ENCODE peak calls at places on chromosomes 2 and 18, in seven cellular contexts. One of them, this sample, is unnamed.

GRCh38 chr2:64807417-64807816 is 153.7 kb upstream of the SERTAD2 start:
- DNase-seq in SK-N-SH: no peak
- DNase-seq in HCT116: peak; percentile 70
- DNase-seq in HepG2: no peak
- DNase-seq in GM12878: peak; percentile 53
- DNase-seq in K562: peak; percentile 19
- DNase-seq in H1: no peak
- DNase-seq in this sample: no peak

GRCh38 chr2:176473177-176473576 is 203.9 kb downstream of the MTX2 start:
- DNase-seq in SK-N-SH: no peak
- DNase-seq in HCT116: no peak
- DNase-seq in HepG2: no peak
- DNase-seq in GM12878: no peak
- DNase-seq in K562: no peak
- DNase-seq in H1: no peak
- DNase-seq in this sample: peak; percentile 44

GRCh38 chr2:162038676-162039075 is 35.3 kb downstream of the DPP4 start:
- DNase-seq in SK-N-SH: no peak
- DNase-seq in HCT116: no peak
- DNase-seq in HepG2: no peak
- DNase-seq in GM12878: no peak
- DNase-seq in K562: no peak
- DNase-seq in H1: no peak
- DNase-seq in this sample: no peak

GRCh38 chr2:223076573-223076972 is 24.6 kb downstream of the KCNE4 start:
- DNase-seq in SK-N-SH: no peak
- DNase-seq in HCT116: no peak
- DNase-seq in HepG2: no peak
- DNase-seq in GM12878: no peak
- DNase-seq in K562: no peak
- DNase-seq in H1: no peak
- DNase-seq in this sample: peak; percentile 16

GRCh38 chr18:10559566-10560456 is 34.0 kb downstream of the NAPG start:
- DNase-seq in SK-N-SH: peak; percentile 47
- DNase-seq in HCT116: no peak
- DNase-seq in HepG2: no peak
- DNase-seq in GM12878: peak; percentile 25
- DNase-seq in K562: peak; percentile 20
- DNase-seq in H1: no peak
- DNase-seq in this sample: no peak

GRCh38 chr2:160464996-160465395 is 28.6 kb downstream of the RBMS1 start:
- DNase-seq in SK-N-SH: no peak
- DNase-seq in HCT116: no peak
- DNase-seq in HepG2: no peak
- DNase-seq in GM12878: no peak
- DNase-seq in K562: no peak
- DNase-seq in H1: no peak
- DNase-seq in this sample: no peak

GRCh38 chr2:218030409-218031195 is 27.8 kb upstream of the TNS1 start:
- DNase-seq in SK-N-SH: no peak
- DNase-seq in HCT116: no peak
- DNase-seq in HepG2: no peak
- DNase-seq in GM12878: no peak
- DNase-seq in K562: no peak
- DNase-seq in H1: peak; percentile 37
- DNase-seq in this sample: no peak

GRCh38 chr2:47277187-47277586 is 122.1 kb upstream of the STPG4 start:
- DNase-seq in SK-N-SH: no peak
- DNase-seq in HCT116: no peak
- DNase-seq in HepG2: no peak
- DNase-seq in GM12878: no peak
- DNase-seq in K562: no peak
- DNase-seq in H1: no peak
- DNase-seq in this sample: no peak

GRCh38 chr2:21231985-21232384 is 108.2 kb downstream of the TDRD15 start:
- DNase-seq in SK-N-SH: no peak
- DNase-seq in HCT116: no peak
- DNase-seq in HepG2: no peak
- DNase-seq in GM12878: no peak
- DNase-seq in K562: no peak
- DNase-seq in H1: no peak
- DNase-seq in this sample: no peak

GRCh38 chr2:96159084-96159830 is 14.0 kb upstream of the DUSP2 start:
- DNase-seq in SK-N-SH: no peak
- DNase-seq in HCT116: no peak
- DNase-seq in HepG2: no peak
- DNase-seq in GM12878: no peak
- DNase-seq in K562: no peak
- DNase-seq in H1: no peak
- DNase-seq in this sample: no peak

GRCh38 chr2:194672994-194673393 is 984.0 kb upstream of the SLC39A10 start:
- DNase-seq in SK-N-SH: no peak
- DNase-seq in HCT116: no peak
- DNase-seq in HepG2: no peak
- DNase-seq in GM12878: no peak
- DNase-seq in K562: no peak
- DNase-seq in H1: no peak
- DNase-seq in this sample: no peak

GRCh38 chr2:235839974-235840373 is 328.2 kb downstream of the GBX2 start:
- DNase-seq in SK-N-SH: no peak
- DNase-seq in HCT116: no peak
- DNase-seq in HepG2: no peak
- DNase-seq in GM12878: no peak
- DNase-seq in K562: no peak
- DNase-seq in H1: no peak
- DNase-seq in this sample: no peak

GRCh38 chr2:32748158-32748557 is 120.3 kb downstream of the TTC27 start:
- DNase-seq in SK-N-SH: no peak
- DNase-seq in HCT116: no peak
- DNase-seq in HepG2: no peak
- DNase-seq in GM12878: no peak
- DNase-seq in K562: no peak
- DNase-seq in H1: no peak
- DNase-seq in this sample: no peak

GRCh38 chr2:119431155-119431975 is at the start of gene TMEM37:
- DNase-seq in SK-N-SH: peak; percentile 85
- DNase-seq in HCT116: peak; percentile 28
- DNase-seq in HepG2: peak; percentile 79
- DNase-seq in GM12878: peak; percentile 90
- DNase-seq in K562: peak; percentile 93
- DNase-seq in H1: peak; percentile 79
- DNase-seq in this sample: peak; percentile 44

GRCh38 chr2:78992807-78993517 is 32.5 kb upstream of the REG3G start:
- DNase-seq in SK-N-SH: no peak
- DNase-seq in HCT116: no peak
- DNase-seq in HepG2: no peak
- DNase-seq in GM12878: no peak
- DNase-seq in K562: no peak
- DNase-seq in H1: peak; percentile 69
- DNase-seq in this sample: peak; percentile 21
- TF ChIP-seq JUND in SK-N-SH: no peak
- TF ChIP-seq JUND in HCT116: no peak
- TF ChIP-seq JUND in HepG2: no peak
- TF ChIP-seq JUND in GM12878: no peak
- TF ChIP-seq JUND in K562: no peak
- TF ChIP-seq JUND in H1: no peak
- TF ChIP-seq JUND in this sample: no peak

GRCh38 chr2:86020984-86021383 is 84.7 kb downstream of the POLR1A start:
- DNase-seq in SK-N-SH: no peak
- DNase-seq in HCT116: no peak
- DNase-seq in HepG2: no peak
- DNase-seq in GM12878: no peak
- DNase-seq in K562: no peak
- DNase-seq in H1: no peak
- DNase-seq in this sample: no peak
- TF ChIP-seq JUND in SK-N-SH: no peak
- TF ChIP-seq JUND in HCT116: no peak
- TF ChIP-seq JUND in HepG2: no peak
- TF ChIP-seq JUND in GM12878: no peak
- TF ChIP-seq JUND in K562: no peak
- TF ChIP-seq JUND in H1: no peak
- TF ChIP-seq JUND in this sample: no peak

GRCh38 chr18:63844254-63844653 is 43.3 kb upstream of the SERPINB2 start:
- DNase-seq in SK-N-SH: no peak
- DNase-seq in HCT116: peak; percentile 31
- DNase-seq in HepG2: no peak
- DNase-seq in GM12878: no peak
- DNase-seq in K562: no peak
- DNase-seq in H1: no peak
- DNase-seq in this sample: peak; percentile 33
- TF ChIP-seq JUND in SK-N-SH: no peak
- TF ChIP-seq JUND in HCT116: no peak
- TF ChIP-seq JUND in HepG2: no peak
- TF ChIP-seq JUND in GM12878: no peak
- TF ChIP-seq JUND in K562: no peak
- TF ChIP-seq JUND in H1: no peak
- TF ChIP-seq JUND in this sample: no peak

DNA sequence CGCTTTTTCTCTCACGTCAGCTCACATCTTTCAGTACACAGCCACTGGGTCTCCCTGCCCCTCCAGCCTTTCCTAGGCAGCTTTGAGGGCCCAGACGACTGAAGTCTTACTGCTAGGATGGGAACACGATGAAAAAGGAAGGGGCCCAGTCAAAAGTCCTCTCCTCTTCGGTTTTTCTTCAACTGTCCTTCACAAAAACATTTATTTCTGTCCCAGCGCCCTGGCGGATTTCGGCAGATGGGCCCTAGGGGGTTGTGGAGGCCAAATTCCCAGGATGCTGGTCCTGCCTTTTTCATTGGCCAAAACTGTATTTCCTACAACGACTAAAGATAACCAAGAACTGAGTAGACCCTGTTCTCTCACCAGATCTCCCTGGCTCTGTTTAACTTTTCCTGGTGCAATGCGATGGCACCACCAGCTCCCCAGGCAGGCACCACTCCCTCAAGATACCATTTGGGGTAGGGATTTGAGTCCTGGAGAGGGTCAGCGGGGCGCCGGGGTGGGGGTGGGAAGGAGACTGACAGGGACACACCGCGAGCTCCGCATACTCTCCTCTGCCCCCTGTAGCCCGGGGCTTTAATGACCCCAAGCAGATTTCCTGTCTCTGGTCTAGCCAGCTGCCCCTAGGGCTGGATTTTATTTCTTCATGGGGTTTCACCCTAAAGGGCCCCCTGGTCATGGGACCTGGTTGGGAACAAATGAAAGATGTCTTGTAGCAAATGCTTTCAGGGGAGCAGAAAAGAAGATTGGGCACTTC is 7.4 kb downstream of the SIX2 start:
- DNase-seq in SK-N-SH: no peak
- DNase-seq in HCT116: no peak
- DNase-seq in HepG2: no peak
- DNase-seq in GM12878: no peak
- DNase-seq in K562: no peak
- DNase-seq in H1: peak; percentile 67
- DNase-seq in this sample: no peak
- TF ChIP-seq JUND in SK-N-SH: no peak
- TF ChIP-seq JUND in HCT116: no peak
- TF ChIP-seq JUND in HepG2: no peak
- TF ChIP-seq JUND in GM12878: no peak
- TF ChIP-seq JUND in K562: no peak
- TF ChIP-seq JUND in H1: no peak
- TF ChIP-seq JUND in this sample: no peak

DNA sequence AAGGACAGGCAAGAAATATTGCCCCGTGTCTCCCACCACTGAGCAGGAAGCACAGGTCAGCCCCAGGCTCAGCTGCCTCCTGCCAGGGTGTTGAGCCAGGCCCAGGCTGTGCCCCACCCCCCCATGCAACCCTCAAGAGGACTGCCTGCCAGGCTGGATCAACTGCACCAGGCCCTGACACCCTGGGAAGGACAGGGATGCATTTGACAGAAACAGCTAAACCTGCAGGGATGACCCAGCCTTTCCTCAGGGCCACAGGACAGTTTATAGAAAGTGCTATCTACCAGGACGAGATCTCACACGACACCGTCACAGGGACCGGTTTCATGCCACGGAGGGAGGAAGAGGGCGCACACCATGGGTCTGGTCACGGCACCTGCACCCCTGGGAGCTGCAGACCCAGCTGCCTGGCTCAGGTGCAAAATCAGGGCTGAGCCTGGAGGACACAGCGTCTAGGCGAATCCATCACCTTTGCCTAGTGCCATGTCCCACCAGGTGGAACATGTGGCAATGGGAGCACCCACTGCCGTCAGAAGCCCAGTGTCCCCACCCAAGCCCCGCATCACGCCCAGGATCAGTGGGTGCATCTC is 89.7 kb downstream of the TMEM18 start:
- DNase-seq in SK-N-SH: no peak
- DNase-seq in HCT116: no peak
- DNase-seq in HepG2: no peak
- DNase-seq in GM12878: no peak
- DNase-seq in K562: no peak
- DNase-seq in H1: peak; percentile 31
- DNase-seq in this sample: no peak
- TF ChIP-seq JUND in SK-N-SH: no peak
- TF ChIP-seq JUND in HCT116: no peak
- TF ChIP-seq JUND in HepG2: no peak
- TF ChIP-seq JUND in GM12878: no peak
- TF ChIP-seq JUND in K562: no peak
- TF ChIP-seq JUND in H1: no peak
- TF ChIP-seq JUND in this sample: no peak

GRCh38 chr2:151289972-151290335 is 486 bp upstream of the NMI start:
- DNase-seq in SK-N-SH: peak; percentile 25
- DNase-seq in HCT116: no peak
- DNase-seq in HepG2: no peak
- DNase-seq in GM12878: no peak
- DNase-seq in K562: peak; percentile 55
- DNase-seq in H1: no peak
- DNase-seq in this sample: peak; percentile 62
- TF ChIP-seq JUND in SK-N-SH: no peak
- TF ChIP-seq JUND in HCT116: no peak
- TF ChIP-seq JUND in HepG2: no peak
- TF ChIP-seq JUND in GM12878: no peak
- TF ChIP-seq JUND in K562: no peak
- TF ChIP-seq JUND in H1: no peak
- TF ChIP-seq JUND in this sample: no peak

This sample was measured in T47D.